ENCODE peak calls at places on chromosomes 3 and 15, in six cellular contexts. E, H, C, B, T and U are unnamed samples.

GRCh38 chr15:97903560-97904195 is 56.8 kb upstream of the ARRDC4 start:
- DNase-seq in E (no peak), H (peak; percentile 77), C (no peak), B (no peak), T (no peak), U (no peak)

GRCh38 chr15:88124199-88124598 is 132.3 kb downstream of the NTRK3 start:
- DNase-seq in H (no peak), T (no peak), C (no peak), B (no peak), E (no peak), U (no peak)

GRCh38 chr3:191236635-191237034 is 37.6 kb downstream of the OSTN start:
- DNase-seq in C (no peak), B (peak; percentile 90), T (no peak), H (no peak), E (no peak), U (no peak)

GRCh38 chr15:74580538-74581350 is 34.9 kb upstream of the CLK3 start:
- DNase-seq in B (no peak), E (no peak), T (no peak), H (no peak), C (peak; percentile 7), U (no peak)

GRCh38 chr3:41329881-41330280 is 130.6 kb downstream of the CTNNB1 start:
- DNase-seq in T (no peak), C (no peak), B (no peak), H (peak; percentile 12), E (no peak), U (no peak)

GRCh38 chr3:94654096-94654495 is 591.2 kb downstream of the NSUN3 start:
- DNase-seq in B (no peak), H (no peak), T (no peak), E (no peak), C (no peak), U (no peak)

GRCh38 chr3:56885461-56885860 is 83.7 kb upstream of the ARHGEF3 start:
- DNase-seq in H (no peak), T (no peak), B (no peak), C (no peak), E (no peak), U (no peak)

GRCh38 chr3:62888778-62889177 is 13.6 kb upstream of the CADPS start:
- DNase-seq in H (no peak), T (no peak), E (no peak), C (no peak), B (no peak), U (no peak)

GRCh38 chr15:29125382-29126207 is 144.0 kb downstream of the NSMCE3 start:
- DNase-seq in T (no peak), H (no peak), C (peak; percentile 10), E (no peak), B (no peak), U (no peak)

GRCh38 chr3:104359546-104359945 is 1007.2 kb upstream of the ALCAM start:
- DNase-seq in H (peak; percentile 21), E (no peak), T (no peak), B (peak; percentile 59), C (no peak), U (no peak)

GRCh38 chr15:68380456-68380855 is 51.5 kb downstream of the ITGA11 start:
- DNase-seq in H (no peak), E (peak; percentile 88), C (peak; percentile 7), T (peak; percentile 53), B (no peak), U (no peak)

GRCh38 chr15:34984884-34985630 is 3.0 kb downstream of the ZNF770 start:
- DNase-seq in B (peak; percentile 24), H (peak; percentile 40), T (no peak), C (no peak), E (no peak), U (no peak)

GRCh38 chr3:73448041-73448440 is 176.7 kb downstream of the PDZRN3 start:
- DNase-seq in T (no peak), C (no peak), B (no peak), E (no peak), H (no peak), U (no peak)

GRCh38 chr15:38623744-38624143 is 59.1 kb upstream of the RASGRP1 start:
- DNase-seq in H (no peak), C (peak; percentile 46), E (no peak), B (no peak), T (no peak), U (no peak)

GRCh38 chr3:186004209-186004608 is 66.4 kb upstream of the TRA2B start:
- DNase-seq in T (no peak), E (no peak), B (no peak), H (no peak), C (no peak), U (no peak)

GRCh38 chr3:99686955-99687612 is 48.7 kb downstream of the COL8A1 start:
- DNase-seq in B (peak; percentile 82), T (peak; percentile 81), E (no peak), C (peak; percentile 56), H (peak; percentile 64), U (no peak)

GRCh38 chr3:169940486-169941181 is 26.0 kb upstream of the SEC62 start:
- DNase-seq in T (no peak), H (no peak), E (no peak), B (no peak), C (no peak), U (no peak)

GRCh38 chr3:169945313-169945712 is 21.3 kb upstream of the SEC62 start:
- DNase-seq in H (peak; percentile 34), B (no peak), C (peak; percentile 38), T (no peak), E (no peak), U (no peak)

GRCh38 chr3:169939320-169939719 is 27.3 kb upstream of the SEC62 start:
- DNase-seq in T (no peak), E (no peak), H (peak; percentile 36), C (no peak), B (no peak), U (no peak)

GRCh38 chr3:169939751-169940150 is 26.9 kb upstream of the SEC62 start:
- DNase-seq in B (no peak), T (no peak), C (no peak), H (no peak), E (no peak), U (no peak)
- TF ChIP-seq CTCF in B (no peak), T (no peak), C (no peak), H (no peak), E (no peak), U (no peak)

GRCh38 chr15:26866298-26867198 is at the start of gene GABRA5:
- DNase-seq in B (peak; percentile 15), E (peak; percentile 72), H (peak; percentile 75), T (no peak), C (peak; percentile 47), U (no peak)
- TF ChIP-seq CTCF in B (peak; percentile 15), E (peak; percentile 46), H (no peak), T (no peak), C (peak; percentile 38), U (no peak)

GRCh38 chr15:52162876-52163275 is 28.3 kb downstream of the GNB5 start:
- DNase-seq in E (no peak), B (no peak), T (no peak), C (no peak), H (no peak), U (no peak)

GRCh38 chr15:52161406-52161966 is 29.7 kb downstream of the GNB5 start:
- DNase-seq in B (no peak), E (no peak), C (no peak), H (no peak), T (no peak), U (no peak)

GRCh38 chr15:52162260-52162659 is 28.9 kb downstream of the GNB5 start:
- DNase-seq in E (no peak), H (no peak), C (no peak), T (no peak), B (no peak), U (no peak)

GRCh38 chr15:52164631-52165265 is 26.4 kb downstream of the GNB5 start:
- DNase-seq in C (no peak), B (no peak), T (no peak), E (no peak), H (no peak), U (no peak)

GRCh38 chr15:52163321-52164190 is 27.6 kb downstream of the GNB5 start:
- DNase-seq in C (no peak), B (no peak), E (no peak), H (peak; percentile 44), T (no peak), U (no peak)
- TF ChIP-seq CTCF in C (no peak), B (peak; percentile 40), E (peak; percentile 4), H (peak; percentile 39), T (no peak), U (peak; percentile 14)

GRCh38 chr3:128603811-128604447 is 46.7 kb downstream of the RPN1 start:
- DNase-seq in E (no peak), H (no peak), C (no peak), B (no peak), T (no peak), U (no peak)

GRCh38 chr3:128609294-128609693 is 41.3 kb downstream of the RPN1 start:
- DNase-seq in B (no peak), E (no peak), H (no peak), T (no peak), C (no peak), U (no peak)

GRCh38 chr3:128607710-128608048 is 42.9 kb downstream of the RPN1 start:
- DNase-seq in T (no peak), C (no peak), B (no peak), H (no peak), E (no peak), U (no peak)

GRCh38 chr3:128603313-128603712 is 47.3 kb downstream of the RPN1 start:
- DNase-seq in C (no peak), H (no peak), B (no peak), E (no peak), T (no peak), U (no peak)

GRCh38 chr3:128605091-128606046 is 45.2 kb downstream of the RPN1 start:
- DNase-seq in T (no peak), H (no peak), B (no peak), E (no peak), C (no peak), U (no peak)
- TF ChIP-seq CTCF in T (no peak), H (no peak), B (peak; percentile 10), E (no peak), C (no peak), U (no peak)

GRCh38 chr15:79339588-79340314 is 28.8 kb downstream of the TMED3 start:
- DNase-seq in E (no peak), H (peak; percentile 53), B (peak; percentile 66), C (no peak), T (no peak), U (no peak)
- TF ChIP-seq CTCF in E (peak; percentile 65), H (peak; percentile 90), B (peak; percentile 87), C (peak; percentile 54), T (peak; percentile 61), U (peak; percentile 59)

DNA sequence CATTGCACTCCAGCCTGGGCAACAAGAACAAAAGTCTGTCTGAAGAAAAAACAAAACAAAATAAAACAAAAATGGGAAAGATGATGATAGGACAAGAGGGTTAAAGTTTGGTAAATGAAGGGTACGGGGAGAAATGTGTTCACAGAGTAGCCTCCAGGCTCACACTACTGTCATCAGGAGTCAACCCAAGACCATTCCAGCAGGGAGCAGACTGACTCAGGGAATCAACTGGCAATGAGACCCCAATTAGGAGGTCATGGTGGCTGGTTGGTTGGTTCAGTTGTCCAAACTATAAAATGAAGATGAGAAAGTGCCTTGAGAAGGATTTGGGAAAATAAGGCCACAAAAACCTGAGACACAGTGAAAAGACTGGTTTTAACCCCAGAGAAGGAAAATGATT is 51.8 kb downstream of the KLHL6 start:
- DNase-seq in H (no peak), T (no peak), B (no peak), C (no peak), E (no peak), U (no peak)
- TF ChIP-seq CTCF in H (no peak), T (no peak), B (no peak), C (peak; percentile 23), E (no peak), U (no peak)